ENCODE peak calls at places on chromosome 13, in four cellular contexts. C is HepG2, A is H1, Z is GM12878. B is an unnamed sample.

GRCh38 chr13:39864221-39864620 is 208.8 kb downstream of the COG6 start:
- DNase-seq in C (no peak), A (no peak), Z (no peak), B (no peak)

GRCh38 chr13:100483836-100484381 is 104.7 kb downstream of the GGACT start:
- DNase-seq in C (no peak), A (no peak), Z (no peak), B (no peak)

GRCh38 chr13:73809561-73809960 is 324.6 kb downstream of the KLF12 start:
- DNase-seq in C (no peak), A (no peak), Z (no peak), B (no peak)

GRCh38 chr13:113863511-113864302 is at the start of gene GAS6:
- DNase-seq in C (no peak), A (peak; percentile 65), Z (no peak), B (no peak)

GRCh38 chr13:114130708-114131580 is 1.5 kb downstream of the RASA3 start:
- DNase-seq in C (no peak), A (no peak), Z (no peak), B (no peak)

GRCh38 chr13:50644081-50644871 is 199.2 kb downstream of the DLEU7 start:
- DNase-seq in C (peak; percentile 2), A (no peak), Z (no peak), B (no peak)

GRCh38 chr13:42539670-42540069 is 34.3 kb upstream of the TNFSF11 start:
- DNase-seq in C (no peak), A (no peak), Z (no peak), B (no peak)

GRCh38 chr13:45441633-45442032 is 23.1 kb upstream of the COG3 start:
- DNase-seq in C (peak; percentile 70), A (no peak), Z (peak; percentile 60), B (no peak)

GRCh38 chr13:99737456-99737855 is 234.1 kb downstream of the ZIC5 start:
- DNase-seq in C (no peak), A (peak; percentile 37), Z (no peak), B (no peak)

GRCh38 chr13:94599877-94600276 is 1.8 kb upstream of the GPR180 start:
- DNase-seq in C (peak; percentile 60), A (no peak), Z (no peak), B (no peak)

GRCh38 chr13:103521532-103521931 is 455.3 kb upstream of the SLC10A2 start:
- DNase-seq in C (no peak), A (no peak), Z (no peak), B (no peak)

GRCh38 chr13:66994097-66994496 is 236.0 kb downstream of the PCDH9 start:
- DNase-seq in C (peak; percentile 38), A (peak; percentile 85), Z (no peak), B (peak; percentile 15)

GRCh38 chr13:75178436-75178835 is 303.5 kb downstream of the TBC1D4 start:
- DNase-seq in C (no peak), A (no peak), Z (no peak), B (no peak)

GRCh38 chr13:70889163-70889562 is 780.9 kb upstream of the KLHL1 start:
- DNase-seq in C (peak; percentile 94), A (no peak), Z (no peak), B (no peak)

GRCh38 chr13:106858910-106859309 is 291.0 kb upstream of the ARGLU1 start:
- DNase-seq in C (no peak), A (no peak), Z (no peak), B (peak; percentile 58)
- H3K9ac ChIP-seq in C (no peak overlapping the region), A (peak overlapping the region; percentile 49), Z (no peak overlapping the region), B (no peak overlapping the region)

GRCh38 chr13:102132896-102133295 is 269.0 kb downstream of the FGF14 start:
- DNase-seq in C (no peak), A (no peak), Z (no peak), B (no peak)
- TF ChIP-seq SUZ12 in C (no peak), A (no peak), Z (no peak), B (no peak)

GRCh38 chr13:96996097-96996496 is 1.8 kb upstream of the OXGR1 start:
- DNase-seq in C (no peak), A (no peak), Z (no peak), B (no peak)

GRCh38 chr13:96992633-96993032 is 1.6 kb downstream of the OXGR1 start:
- DNase-seq in C (no peak), A (no peak), Z (no peak), B (no peak)

GRCh38 chr13:96993660-96994029 is 631 bp downstream of the OXGR1 start:
- DNase-seq in C (no peak), A (no peak), Z (no peak), B (no peak)

GRCh38 chr13:96994849-96995243 is 570 bp upstream of the OXGR1 start:
- DNase-seq in C (no peak), A (no peak), Z (no peak), B (no peak)

DNA sequence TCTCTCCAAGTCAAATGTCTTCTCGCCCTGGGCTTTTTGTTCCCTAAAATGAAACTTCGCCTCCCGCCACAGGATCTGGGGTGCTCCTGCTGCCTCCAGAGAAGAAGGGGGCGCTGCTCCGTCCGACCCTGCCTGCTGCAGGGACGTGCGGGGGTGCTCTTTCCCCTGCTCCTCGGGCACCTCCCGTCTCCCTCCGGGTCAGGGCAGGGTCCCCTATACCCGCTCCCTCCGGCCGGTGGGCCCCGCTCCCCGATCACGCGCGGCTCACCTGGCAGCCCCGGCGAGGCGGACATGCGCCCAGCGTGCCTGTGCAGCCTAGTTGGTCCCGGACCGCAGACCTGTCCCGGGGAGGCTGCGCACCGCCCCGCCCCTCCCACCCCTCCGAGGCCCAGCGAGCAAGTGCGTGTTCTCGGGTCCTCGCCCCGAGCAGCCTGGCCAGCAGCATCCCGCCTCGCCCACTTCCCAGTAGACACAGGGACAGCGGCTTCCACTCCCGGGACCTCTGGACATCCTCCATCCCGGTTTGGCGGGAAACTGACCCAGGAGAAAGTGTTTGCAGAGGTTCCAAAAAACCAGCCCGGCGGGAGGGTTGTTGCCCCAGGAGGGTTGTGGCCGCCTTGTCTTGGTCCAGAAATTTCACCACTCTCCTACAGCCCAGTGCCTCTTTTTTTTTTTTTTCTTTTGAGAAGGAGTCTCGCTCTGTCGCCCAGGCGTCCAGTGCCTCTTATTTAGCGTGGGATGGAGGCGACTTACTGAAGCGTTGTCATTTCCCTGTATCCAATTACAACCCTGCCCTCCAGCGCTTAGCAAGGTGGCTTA is at the start of gene OXGR1:
- DNase-seq in C (no peak), A (peak; percentile 67), Z (no peak), B (no peak)
- H3K4me3 ChIP-seq in C (no peak within 1 kb of the TSS), A (peak within 1 kb of the TSS; percentile 72), Z (no peak within 1 kb of the TSS), B (no peak within 1 kb of the TSS)

DNA sequence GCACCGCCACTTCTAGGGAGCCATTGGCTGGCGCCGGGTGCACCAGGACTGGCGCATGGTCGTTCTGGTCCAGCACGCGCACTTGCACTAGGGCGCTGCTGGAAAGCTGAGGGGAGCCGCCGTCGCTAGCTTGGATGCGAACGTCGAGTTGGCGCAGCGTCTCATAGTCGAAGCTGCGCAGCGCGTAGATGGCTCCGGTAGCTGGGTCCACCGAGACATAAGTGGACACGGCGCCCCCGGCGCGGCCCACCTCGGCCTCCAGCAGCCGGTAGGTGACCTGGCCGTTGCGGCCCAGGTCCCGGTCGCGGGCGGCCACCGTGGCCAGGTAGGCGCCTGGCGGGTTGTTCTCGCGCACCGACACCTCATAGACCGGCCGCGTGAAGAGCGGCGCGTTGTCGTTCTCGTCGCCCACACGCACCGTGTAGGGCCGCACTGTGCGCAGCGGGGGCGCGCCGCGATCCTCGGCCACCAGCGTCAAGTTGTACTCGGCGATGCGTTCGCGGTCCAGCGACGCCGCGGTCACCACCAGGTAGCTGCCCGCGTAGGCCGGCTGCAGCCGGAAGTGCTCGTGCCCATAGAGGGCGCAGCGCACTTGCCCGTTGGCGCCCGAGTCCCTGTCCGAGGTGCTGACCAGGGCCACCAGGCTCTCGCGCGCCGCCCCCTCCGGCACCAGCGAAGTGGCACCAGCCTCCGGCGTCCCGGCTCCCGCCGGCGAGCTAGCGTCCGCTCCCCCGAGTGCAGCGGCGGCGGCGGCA is 1.7 kb downstream of the PCDH8 start:
- DNase-seq in C (no peak), A (peak; percentile 96), Z (no peak), B (no peak)
- H3K9ac ChIP-seq in C (no peak overlapping the region), A (no peak overlapping the region), Z (no peak overlapping the region), B (no peak overlapping the region)

DNA sequence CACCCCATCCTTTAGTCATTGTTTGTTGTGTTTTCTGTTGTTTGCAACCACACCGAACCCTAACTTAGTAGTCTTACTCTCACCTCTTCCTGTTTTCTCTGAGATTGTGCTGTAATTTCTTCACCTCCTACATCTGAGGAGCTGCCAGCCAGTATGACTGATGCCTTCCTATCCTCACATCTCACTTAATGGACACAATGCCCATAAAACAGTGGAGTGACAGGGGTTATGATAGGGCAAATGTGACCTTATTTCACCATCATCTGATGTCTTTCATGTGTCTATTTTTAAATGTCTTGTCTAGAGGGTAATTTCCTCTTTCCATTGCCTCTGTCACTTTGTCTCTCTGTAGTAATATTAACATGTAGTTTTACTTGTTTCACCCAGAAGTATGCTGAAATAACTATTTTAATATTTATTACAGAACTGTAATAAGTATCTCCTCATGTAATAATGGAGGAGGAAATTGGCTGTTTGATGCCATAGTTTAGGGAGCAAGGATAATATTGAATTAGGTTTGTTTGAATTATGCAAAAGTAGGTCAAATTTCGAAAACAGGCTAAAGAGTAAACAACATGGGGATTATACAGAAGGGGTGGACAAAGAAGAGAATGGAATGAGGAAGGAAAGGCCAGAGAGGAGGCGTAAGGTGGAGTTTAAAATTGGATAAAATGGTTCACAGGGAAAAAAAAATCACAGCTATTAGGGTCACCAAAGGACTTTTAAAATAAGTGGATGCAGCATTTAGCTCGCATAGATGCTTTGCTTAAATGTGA is 103.5 kb upstream of the SPRY2 start:
- DNase-seq in C (no peak), A (no peak), Z (no peak), B (no peak)
- TF ChIP-seq SUZ12 in C (no peak), A (no peak), Z (no peak), B (no peak)

GRCh38 chr13:24267283-24267682 is 42.1 kb upstream of the C1QTNF9 start:
- DNase-seq in C (no peak), A (no peak), Z (peak; percentile 30), B (no peak)
- H3K4me3 ChIP-seq in C (no peak overlapping the region), A (no peak overlapping the region), Z (peak overlapping the region; percentile 4), B (no peak overlapping the region)

DNA sequence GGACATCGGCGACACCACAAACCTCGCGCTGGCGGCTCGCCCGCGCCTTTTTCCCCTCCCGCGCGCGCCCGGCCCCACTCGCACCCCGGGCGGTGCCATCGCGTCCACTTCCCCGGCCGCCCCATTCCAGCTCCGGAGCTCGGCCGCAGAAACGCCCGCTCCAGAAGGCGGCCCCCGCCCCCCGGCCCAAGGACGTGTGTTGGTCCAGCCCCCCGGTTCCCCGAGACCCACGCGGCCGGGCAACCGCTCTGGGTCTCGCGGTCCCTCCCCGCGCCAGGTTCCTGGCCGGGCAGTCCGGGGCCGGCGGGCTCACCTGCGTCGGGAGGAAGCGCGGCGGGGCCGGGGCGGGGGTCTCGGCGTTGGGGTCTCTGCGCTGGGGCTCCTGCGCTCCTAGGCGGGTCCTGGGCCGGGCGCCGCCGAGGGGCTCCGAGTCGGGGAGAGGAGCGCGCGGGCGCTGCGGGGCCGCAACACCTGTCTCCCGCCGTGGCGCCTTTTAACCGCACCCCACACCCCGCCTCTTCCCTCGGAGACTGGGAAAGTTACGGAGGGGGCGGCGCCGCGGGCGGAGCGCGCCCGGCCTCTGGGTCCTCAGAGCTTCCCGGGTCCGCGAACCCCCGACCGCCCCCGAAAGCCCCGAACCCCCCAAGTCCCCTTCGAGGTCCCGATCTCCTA is at the start of gene GJB2:
- DNase-seq in C (no peak), A (peak; percentile 54), Z (no peak), B (no peak)
- H3K9ac ChIP-seq in C (peak within 1 kb of the TSS; percentile 10), A (no peak within 1 kb of the TSS), Z (peak within 1 kb of the TSS; percentile 14), B (peak within 1 kb of the TSS; percentile 67)

GRCh38 chr13:49319555-49320350 is 72.0 kb downstream of the CDADC1 start:
- DNase-seq in C (no peak), A (no peak), Z (no peak), B (no peak)
- TF ChIP-seq SUZ12 in C (no peak), A (no peak), Z (no peak), B (no peak)

B was measured in NT2/D1.